ENCODE peak calls at places on chromosome 17, in five cellular contexts. H is tibial artery; X is small intestine; Q is cardiac muscle cell; K is CD8-positive, alpha-beta memory T cell. B is an unnamed sample. For H3K4me1, the result is how much of the 10 kb centered on the place peaks cover.

GRCh38 chr17:66076546-66077190 is 115.3 kb downstream of the CEP112 start:
- DNase-seq in H (no peak), X (no peak), Q (no peak), K (no peak), B (no peak)

GRCh38 chr17:50221500-50222480 is 20.4 kb upstream of the COL1A1 start:
- DNase-seq in H (peak), X (no peak), Q (no peak), K (no peak), B (no peak)

GRCh38 chr17:3976675-3977171 is 12.5 kb upstream of the ATP2A3 start:
- DNase-seq in H (peak), X (peak), Q (no peak), K (no peak), B (no peak)

GRCh38 chr17:77528516-77529327 is 388.0 kb downstream of the SEC14L1 start:
- DNase-seq in H (no peak), X (no peak), Q (peak), K (no peak), B (no peak)

GRCh38 chr17:28983286-28984240 is 22.3 kb downstream of the SEZ6 start:
- DNase-seq in H (no peak), X (no peak), Q (no peak), K (no peak), B (no peak)

GRCh38 chr17:42179911-42180410 is 981 bp downstream of the KCNH4 start:
- DNase-seq in H (no peak), X (peak), Q (peak), K (no peak), B (no peak)

GRCh38 chr17:81731271-81731670 is 19.2 kb downstream of the SLC25A10 start:
- DNase-seq in H (no peak), X (no peak), Q (no peak), K (no peak), B (no peak)

GRCh38 chr17:63928172-63928666 is 3.9 kb downstream of the CD79B start:
- DNase-seq in H (no peak), X (no peak), Q (no peak), K (no peak), B (no peak)

GRCh38 chr17:72588561-72588960 is 467.7 kb downstream of the SOX9 start:
- DNase-seq in H (no peak), X (no peak), Q (no peak), K (no peak), B (no peak)

GRCh38 chr17:5758651-5759050 is 174.3 kb upstream of the NLRP1 start:
- DNase-seq in H (no peak), X (peak), Q (no peak), K (no peak), B (peak)

GRCh38 chr17:62179525-62180161 is 114.6 kb upstream of the MED13 start:
- DNase-seq in H (no peak), X (peak), Q (no peak), K (no peak), B (no peak)

GRCh38 chr17:40338058-40338457 is 26.5 kb downstream of the GJD3 start:
- DNase-seq in H (no peak), X (no peak), Q (no peak), K (no peak), B (no peak)

GRCh38 chr17:43169561-43170139 is 1.4 kb upstream of the NBR1 start:
- DNase-seq in H (peak), X (peak), Q (no peak), K (no peak), B (no peak)

GRCh38 chr17:38724337-38724988 is 5.7 kb upstream of the CISD3 start:
- DNase-seq in H (peak), X (no peak), Q (no peak), K (no peak), B (no peak)

GRCh38 chr17:58968662-58969061 is 138.0 kb downstream of the TRIM37 start:
- DNase-seq in H (no peak), X (no peak), Q (no peak), K (no peak), B (no peak)

GRCh38 chr17:45345554-45346254 is 28.9 kb upstream of the MAP3K14 start:
- DNase-seq in H (peak), X (peak), Q (no peak), K (no peak), B (no peak)

GRCh38 chr17:17884281-17885028 is 47.7 kb upstream of the SREBF1 start:
- DNase-seq in H (no peak), X (no peak), Q (no peak), K (no peak), B (no peak)

GRCh38 chr17:3886776-3887175 is 6.1 kb downstream of the CAMKK1 start:
- DNase-seq in H (peak), X (peak), Q (no peak), K (no peak), B (no peak)

GRCh38 chr17:78168906-78169793 is 769 bp downstream of the SYNGR2 start:
- DNase-seq in H (peak), X (peak), Q (peak), K (peak), B (no peak)

GRCh38 chr17:77352441-77352840 is 211.7 kb downstream of the SEC14L1 start:
- DNase-seq in H (no peak), X (no peak), Q (no peak), K (no peak), B (no peak)

GRCh38 chr17:37791434-37791833 is 46.6 kb upstream of the HNF1B start:
- DNase-seq in H (no peak), X (peak), Q (no peak), K (peak), B (peak)

DNA sequence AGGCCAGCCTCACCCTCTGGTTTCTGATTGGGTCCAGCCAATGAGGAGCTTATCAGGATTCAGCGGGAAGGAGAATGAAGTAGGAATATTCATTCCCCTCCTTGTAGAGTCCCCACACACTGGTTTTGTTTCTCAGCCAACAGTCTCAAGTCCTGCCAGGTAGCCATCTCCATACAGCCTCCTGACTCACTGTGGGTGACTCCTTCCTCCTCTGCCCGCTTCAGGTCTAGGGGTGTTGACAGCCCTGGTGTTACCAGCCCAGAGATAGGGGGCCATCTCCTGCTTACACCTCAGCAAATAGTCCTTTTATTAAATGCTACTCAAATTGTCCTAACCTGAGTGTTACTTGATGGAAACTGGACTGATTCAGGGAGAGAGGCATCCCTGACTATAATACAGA is 4.0 kb upstream of the MFAP4 start:
- DNase-seq in H (no peak), X (no peak), Q (no peak), K (no peak), B (no peak)
- H3K4me1 ChIP-seq in H (half or more), X (under half), Q (under half), K (under half), B (under half)

GRCh38 chr17:74766413-74766812 is 9.7 kb downstream of the NAT9 start:
- DNase-seq in H (no peak), X (no peak), Q (no peak), K (no peak), B (no peak)

GRCh38 chr17:74768763-74769114 is 7.4 kb downstream of the NAT9 start:
- DNase-seq in H (no peak), X (peak), Q (no peak), K (no peak), B (no peak)

GRCh38 chr17:74768069-74768762 is 7.9 kb downstream of the NAT9 start:
- DNase-seq in H (peak), X (no peak), Q (no peak), K (no peak), B (no peak)

GRCh38 chr17:74769266-74769855 is 6.8 kb downstream of the NAT9 start:
- DNase-seq in H (no peak), X (no peak), Q (no peak), K (no peak), B (no peak)

GRCh38 chr17:74767111-74767516 is 9.0 kb downstream of the NAT9 start:
- DNase-seq in H (no peak), X (no peak), Q (no peak), K (no peak), B (no peak)
- H3K27ac ChIP-seq in H (peak), X (peak), Q (no peak), K (no peak), B (no peak)

DNA sequence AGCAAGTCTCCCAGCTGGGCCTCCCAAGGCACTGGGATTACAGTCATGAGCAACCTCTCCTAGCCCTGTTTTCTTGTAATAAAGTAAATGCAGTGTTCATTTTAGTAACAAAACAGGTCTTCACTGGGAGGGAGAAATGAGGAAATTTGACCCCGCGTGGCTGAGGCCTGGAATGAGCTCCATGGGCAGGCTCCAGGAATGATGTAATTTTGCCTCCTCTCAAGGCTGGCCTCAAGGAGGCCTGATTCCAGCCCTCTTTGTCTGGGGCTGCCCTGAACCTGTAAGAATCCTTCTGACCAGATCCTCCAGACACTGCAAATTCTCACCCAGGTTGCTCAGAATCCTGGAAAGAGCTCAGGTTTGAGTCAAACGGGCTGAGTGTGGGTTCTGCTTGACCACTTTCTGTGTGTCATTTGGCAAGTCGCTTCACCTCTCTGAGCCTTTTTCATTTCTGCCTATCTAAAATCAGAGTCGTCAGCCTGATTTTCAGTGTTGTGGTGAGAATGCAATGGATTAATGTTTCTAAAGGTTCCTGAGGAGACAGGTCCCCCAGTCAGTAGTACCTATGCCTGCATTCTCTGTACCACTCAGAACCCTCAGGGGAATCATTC is 57.1 kb downstream of the RAB11FIP4 start:
- DNase-seq in H (no peak), X (no peak), Q (no peak), K (no peak), B (no peak)
- H3K4me3 ChIP-seq in H (no peak), X (no peak), Q (no peak), K (no peak), B (no peak)

GRCh38 chr17:76000755-76001521 is at the start of gene CDK3:
- DNase-seq in H (no peak), X (no peak), Q (no peak), K (no peak), B (no peak)
- H3K4me1 ChIP-seq in H (under half), X (under half), Q (under half), K (under half), B (under half)